ENCODE peak calls at places on chromosomes 6 and 20, in four cellular contexts. B is GM12878, Z is K562, A is HepG2. N is an unnamed sample.

GRCh38 chr6:167575201-167575696 is 250.4 kb downstream of the TTLL2 start:
- DNase-seq in B (no peak), Z (no peak), A (no peak), N (no peak)

GRCh38 chr6:158290659-158291058 is 21.6 kb upstream of the TULP4 start:
- DNase-seq in B (peak; percentile 39), Z (no peak), A (no peak), N (no peak)

GRCh38 chr6:23905301-23905700 is 220.7 kb upstream of the NRSN1 start:
- DNase-seq in B (no peak), Z (no peak), A (no peak), N (no peak)

GRCh38 chr20:49252556-49253350 is 25.1 kb downstream of the ZNFX1 start:
- DNase-seq in B (no peak), Z (no peak), A (no peak), N (no peak)

GRCh38 chr6:153437193-153437592 is 306.1 kb upstream of the RGS17 start:
- DNase-seq in B (no peak), Z (no peak), A (no peak), N (no peak)

GRCh38 chr6:63272397-63272796 is 47.4 kb downstream of the LGSN start:
- DNase-seq in B (no peak), Z (no peak), A (peak; percentile 51), N (peak; percentile 30)

GRCh38 chr6:138142806-138143205 is 18.9 kb upstream of the ARFGEF3 start:
- DNase-seq in B (no peak), Z (no peak), A (no peak), N (no peak)

GRCh38 chr6:41824571-41825569 is 37.4 kb downstream of the TOMM6 start:
- DNase-seq in B (no peak), Z (no peak), A (no peak), N (peak; percentile 28)

GRCh38 chr20:53917145-53918009 is 153.0 kb downstream of the BCAS1 start:
- DNase-seq in B (peak; percentile 93), Z (peak; percentile 71), A (no peak), N (no peak)

GRCh38 chr6:6742535-6742934 is 154.0 kb downstream of the LY86 start:
- DNase-seq in B (no peak), Z (no peak), A (no peak), N (no peak)

GRCh38 chr6:21085643-21086042 is 507.9 kb upstream of the SOX4 start:
- DNase-seq in B (no peak), Z (no peak), A (no peak), N (no peak)

GRCh38 chr6:141752677-141753076 is 380.0 kb upstream of the GJE1 start:
- DNase-seq in B (no peak), Z (no peak), A (no peak), N (no peak)

GRCh38 chr6:36840471-36841461 is 1.5 kb upstream of the CPNE5 start:
- DNase-seq in B (no peak), Z (no peak), A (peak; percentile 64), N (no peak)

GRCh38 chr6:110357696-110358535 is at the start of gene METTL24:
- DNase-seq in B (no peak), Z (no peak), A (no peak), N (no peak)

GRCh38 chr6:85404497-85405174 is 45.2 kb upstream of the NT5E start:
- DNase-seq in B (no peak), Z (no peak), A (peak; percentile 82), N (peak; percentile 65)

GRCh38 chr20:6533828-6534388 is 233.6 kb upstream of the BMP2 start:
- DNase-seq in B (no peak), Z (no peak), A (no peak), N (no peak)

GRCh38 chr6:40148882-40149573 is 214.8 kb upstream of the MOCS1 start:
- DNase-seq in B (peak; percentile 88), Z (no peak), A (no peak), N (no peak)

GRCh38 chr6:38350220-38350619 is 289.5 kb downstream of the BTBD9 start:
- DNase-seq in B (no peak), Z (no peak), A (no peak), N (no peak)

GRCh38 chr6:90432937-90433336 is 136.3 kb upstream of the BACH2 start:
- DNase-seq in B (no peak), Z (no peak), A (no peak), N (no peak)

GRCh38 chr6:5637714-5638113 is 369.0 kb downstream of the NRN1 start:
- DNase-seq in B (no peak), Z (no peak), A (no peak), N (no peak)

GRCh38 chr20:13492001-13492480 is 146.7 kb downstream of the TASP1 start:
- DNase-seq in B (no peak), Z (no peak), A (no peak), N (peak; percentile 25)

DNA sequence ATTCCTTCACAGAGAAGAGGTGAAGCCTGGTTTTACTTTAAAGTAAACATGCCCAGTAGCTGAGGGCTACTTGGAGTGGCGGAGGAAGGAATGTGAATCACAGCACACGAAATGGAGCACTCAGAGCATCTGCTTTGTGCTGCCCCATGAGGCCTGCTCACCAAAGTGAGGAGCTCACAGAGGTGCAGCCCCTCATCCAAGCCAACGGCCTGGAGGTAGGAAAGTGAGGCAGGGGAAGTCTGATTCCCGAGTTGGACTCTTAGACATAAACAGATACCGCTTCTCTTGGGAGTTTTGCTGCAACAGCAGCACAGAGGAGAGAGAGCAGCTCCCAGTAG is 3.6 kb downstream of the YTHDF1 start:
- DNase-seq in B (no peak), Z (no peak), A (no peak), N (no peak)
- H3K4me2 ChIP-seq in B (peak overlapping the region; percentile 23), Z (no peak overlapping the region), A (peak overlapping the region; percentile 33), N (peak overlapping the region; percentile 22)

GRCh38 chr6:31702819-31703716 is at the start of gene ABHD16A:
- DNase-seq in B (peak; percentile 95), Z (peak; percentile 100), A (peak; percentile 98), N (peak; percentile 97)
- TF ChIP-seq JUNB in B (no peak), Z (no peak), A (no peak), N (no peak)

GRCh38 chr6:916160-916559 is 223.2 kb upstream of the EXOC2 start:
- DNase-seq in B (no peak), Z (no peak), A (no peak), N (no peak)

GRCh38 chr6:917296-917695 is 224.4 kb upstream of the EXOC2 start:
- DNase-seq in B (no peak), Z (no peak), A (no peak), N (no peak)

GRCh38 chr6:907928-908327 is 215.0 kb upstream of the EXOC2 start:
- DNase-seq in B (no peak), Z (no peak), A (no peak), N (no peak)

GRCh38 chr6:917939-918338 is 225.0 kb upstream of the EXOC2 start:
- DNase-seq in B (no peak), Z (no peak), A (no peak), N (no peak)

DNA sequence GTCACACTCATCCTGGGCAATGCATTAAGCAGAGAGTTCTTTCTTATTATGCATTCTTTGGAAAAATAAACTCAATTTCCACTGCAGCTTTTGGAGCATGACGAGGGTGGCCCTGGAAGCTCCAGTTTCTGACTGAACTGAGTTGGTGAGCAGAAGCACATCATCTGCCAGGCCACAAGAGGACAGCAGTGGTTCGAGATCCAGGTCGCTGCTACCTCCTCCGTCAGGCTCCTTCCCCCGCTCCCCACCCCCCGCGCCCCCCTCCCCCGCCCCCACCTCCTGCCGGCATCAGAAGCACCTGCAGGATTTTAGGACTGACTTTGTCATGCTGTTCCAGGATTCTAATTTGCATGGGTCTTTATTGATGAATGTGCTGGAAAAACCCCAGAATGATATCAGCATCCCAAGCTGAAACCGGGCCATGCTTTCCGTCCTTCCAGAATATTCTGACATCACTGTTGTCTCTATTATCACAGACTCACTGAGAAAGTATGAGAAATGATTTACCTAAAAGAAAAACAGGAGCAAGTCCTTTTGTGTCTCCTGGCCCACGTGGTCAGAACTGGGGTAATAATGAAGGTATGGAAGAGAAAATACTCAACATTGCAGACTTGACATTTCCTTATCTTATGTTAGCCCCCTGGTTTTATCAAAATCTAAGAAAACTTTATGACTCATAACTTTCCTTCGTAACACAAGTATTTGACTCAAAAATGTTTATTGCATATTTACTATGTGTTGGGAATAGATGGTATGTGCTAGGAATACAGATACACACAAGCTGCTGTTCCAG is 220.1 kb upstream of the EXOC2 start:
- DNase-seq in B (no peak), Z (peak; percentile 28), A (peak; percentile 56), N (no peak)
- TF ChIP-seq ESRRA in B (no peak), Z (no peak), A (no peak), N (no peak)

GRCh38 chr6:114343782-114344144 is 940 bp upstream of the HS3ST5 start:
- DNase-seq in B (no peak), Z (no peak), A (no peak), N (no peak)

GRCh38 chr6:114342086-114342825 is 567 bp downstream of the HS3ST5 start:
- DNase-seq in B (no peak), Z (no peak), A (no peak), N (no peak)

GRCh38 chr6:114344971-114345274 is 2.1 kb upstream of the HS3ST5 start:
- DNase-seq in B (no peak), Z (no peak), A (no peak), N (no peak)

GRCh38 chr6:114344216-114344970 is 1.6 kb upstream of the HS3ST5 start:
- DNase-seq in B (no peak), Z (no peak), A (no peak), N (no peak)

DNA sequence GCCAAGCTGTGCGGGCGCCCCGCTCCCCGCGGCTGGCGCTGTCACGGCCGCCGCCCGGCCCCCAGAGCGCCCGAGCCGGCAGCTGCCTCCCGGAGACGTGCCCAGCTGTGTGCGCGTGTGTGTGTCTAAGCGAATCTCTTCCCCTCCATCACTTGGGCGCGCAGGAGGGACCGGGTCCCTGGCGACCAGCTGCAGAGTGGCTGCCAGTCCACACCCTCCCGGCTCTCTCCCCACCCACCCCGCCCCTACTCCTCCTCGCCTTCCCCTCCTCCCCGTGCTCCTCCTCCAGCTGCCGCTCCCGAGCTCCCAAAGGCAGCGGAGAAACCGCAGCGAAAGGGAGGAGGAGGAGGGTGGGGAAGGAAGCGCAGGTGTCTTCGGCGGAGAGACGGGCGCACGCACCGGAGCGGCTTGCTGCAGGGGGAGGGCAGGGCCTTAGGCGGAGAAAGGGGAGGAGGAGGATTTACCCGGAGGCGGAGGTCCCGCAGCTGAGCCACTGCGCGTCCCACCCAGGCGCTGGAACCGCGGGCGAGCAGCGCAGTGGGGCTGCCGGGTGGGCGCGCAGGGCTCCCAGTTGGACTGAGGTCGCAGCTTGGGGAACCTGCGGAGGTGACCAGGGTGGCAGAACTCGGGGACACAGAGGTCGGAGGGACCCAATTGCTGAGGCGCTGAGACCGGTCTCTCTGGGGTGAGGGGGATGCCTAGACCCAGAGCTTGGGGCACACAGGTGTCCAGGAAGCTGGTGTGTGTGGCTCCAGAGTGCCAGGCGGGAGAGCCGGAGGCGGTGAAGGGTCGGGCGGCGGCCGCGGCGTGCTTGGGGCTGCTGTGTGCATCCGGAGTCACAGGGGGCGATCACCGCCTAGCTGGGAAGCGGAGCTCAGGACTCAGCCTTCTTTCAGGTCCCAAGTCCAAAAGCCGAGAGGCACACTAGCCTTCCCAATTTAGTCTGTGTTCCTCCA is at the start of gene HS3ST5:
- DNase-seq in B (no peak), Z (no peak), A (peak; percentile 57), N (peak; percentile 36)
- H3K4me2 ChIP-seq in B (peak within 1 kb of the TSS; percentile 33), Z (no peak within 1 kb of the TSS), A (peak within 1 kb of the TSS; percentile 84), N (peak within 1 kb of the TSS; percentile 97)

DNA sequence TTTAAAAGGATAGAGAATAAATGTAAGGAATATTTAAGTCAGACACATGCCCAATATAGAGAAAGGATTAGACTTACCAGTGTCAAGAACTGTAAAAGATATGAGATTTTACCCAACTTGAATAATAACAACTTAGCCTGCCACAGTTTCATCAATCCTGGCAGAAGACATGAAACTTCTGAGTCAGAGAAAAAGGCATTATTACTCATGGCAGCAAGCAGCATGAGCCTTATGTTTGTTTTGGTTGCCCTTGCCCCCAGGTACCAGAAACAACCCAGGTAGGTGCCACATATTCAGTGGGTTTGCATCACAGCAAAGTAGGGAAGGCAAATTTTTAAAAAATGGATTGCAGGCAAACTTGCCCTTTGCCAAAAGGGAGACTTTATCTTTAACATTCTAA is 184.8 kb downstream of the COL19A1 start:
- DNase-seq in B (no peak), Z (no peak), A (no peak), N (no peak)
- TF ChIP-seq JUNB in B (no peak), Z (no peak), A (no peak), N (no peak)

GRCh38 chr6:169647637-169648036 is 54.2 kb downstream of the WDR27 start:
- DNase-seq in B (no peak), Z (no peak), A (no peak), N (no peak)
- TF ChIP-seq ESRRA in B (no peak), Z (no peak), A (no peak), N (no peak)